ENCODE peak calls at places on chromosomes 13 and 19, in nine cellular contexts. Z is stomach, P is A549, U is tibial nerve, L is upper lobe of left lung, D is sigmoid colon, I is suprapubic skin, K is transverse colon, H is esophagus muscularis mucosa. O is an unnamed sample.

GRCh38 chr13:47420568-47420967 is 523.7 kb upstream of the HTR2A start:
- DNase-seq in Z (no peak), P (no peak), U (no peak), L (no peak), D (no peak), I (no peak), K (no peak), H (no peak), O (no peak)

GRCh38 chr19:42129399-42130253 is 2.6 kb downstream of the POU2F2 start:
- DNase-seq in Z (peak), P (no peak), U (no peak), L (peak), D (no peak), I (no peak), K (peak), H (no peak), O (no peak)

GRCh38 chr13:39665763-39666162 is 10.3 kb downstream of the COG6 start:
- DNase-seq in Z (no peak), P (no peak), U (no peak), L (no peak), D (no peak), I (no peak), K (no peak), H (no peak), O (no peak)

GRCh38 chr19:30722236-30722635 is 350.1 kb downstream of the ZNF536 start:
- DNase-seq in Z (no peak), P (no peak), U (no peak), L (no peak), D (no peak), I (no peak), K (no peak), H (no peak), O (no peak)

GRCh38 chr13:51978836-51979556 is 32.3 kb downstream of the ATP7B start:
- DNase-seq in Z (no peak), P (no peak), U (no peak), L (no peak), D (no peak), I (no peak), K (peak), H (no peak), O (no peak)

GRCh38 chr19:4061683-4062575 is 4.8 kb downstream of the ZBTB7A start:
- DNase-seq in Z (peak), P (no peak), U (no peak), L (peak), D (peak), I (no peak), K (peak), H (no peak), O (peak)

GRCh38 chr13:52695856-52696255 is 43.2 kb downstream of the SUGT1 start:
- DNase-seq in Z (no peak), P (no peak), U (no peak), L (no peak), D (no peak), I (no peak), K (no peak), H (no peak), O (no peak)

GRCh38 chr13:45713106-45713690 is 11.1 kb downstream of the CBY2 start:
- DNase-seq in Z (no peak), P (no peak), U (no peak), L (no peak), D (no peak), I (no peak), K (no peak), H (no peak), O (no peak)

GRCh38 chr13:87769445-87769844 is 98.3 kb downstream of the SLITRK5 start:
- DNase-seq in Z (no peak), P (no peak), U (no peak), L (no peak), D (no peak), I (no peak), K (no peak), H (no peak), O (no peak)

GRCh38 chr13:93172109-93172508 is 54.5 kb upstream of the GPC6 start:
- DNase-seq in Z (no peak), P (no peak), U (no peak), L (no peak), D (no peak), I (no peak), K (no peak), H (no peak), O (no peak)

GRCh38 chr13:30892966-30893365 is 13.1 kb upstream of the MEDAG start:
- DNase-seq in Z (no peak), P (peak), U (no peak), L (no peak), D (no peak), I (peak), K (no peak), H (no peak), O (no peak)

GRCh38 chr19:3868770-3869456 is at the start of gene ZFR2:
- DNase-seq in Z (no peak), P (peak), U (no peak), L (no peak), D (no peak), I (no peak), K (no peak), H (no peak), O (no peak)

GRCh38 chr19:49019242-49019932 is 2.5 kb upstream of the LHB start:
- DNase-seq in Z (peak), P (peak), U (no peak), L (peak), D (no peak), I (peak), K (peak), H (no peak), O (peak)

GRCh38 chr13:97855570-97855970 is 97.9 kb upstream of the IPO5 start:
- DNase-seq in Z (no peak), P (peak), U (no peak), L (peak), D (peak), I (no peak), K (peak), H (peak), O (no peak)

GRCh38 chr19:10408511-10409291 is 5.4 kb upstream of the CDC37 start:
- DNase-seq in Z (no peak), P (no peak), U (no peak), L (peak), D (no peak), I (no peak), K (peak), H (no peak), O (no peak)

GRCh38 chr13:49444517-49445395 is 682 bp downstream of the SETDB2 start:
- DNase-seq in Z (no peak), P (peak), U (no peak), L (peak), D (no peak), I (no peak), K (peak), H (no peak), O (no peak)

GRCh38 chr19:33394006-33394722 is 20.7 kb downstream of the CEBPG start:
- DNase-seq in Z (no peak), P (no peak), U (peak), L (peak), D (peak), I (no peak), K (no peak), H (no peak), O (no peak)

GRCh38 chr13:34103854-34104253 is 285.9 kb downstream of the RFC3 start:
- DNase-seq in Z (no peak), P (peak), U (no peak), L (no peak), D (no peak), I (no peak), K (no peak), H (no peak), O (no peak)

GRCh38 chr13:34294483-34295129 is 476.7 kb downstream of the RFC3 start:
- DNase-seq in Z (no peak), P (peak), U (no peak), L (no peak), D (no peak), I (no peak), K (no peak), H (no peak), O (no peak)

GRCh38 chr13:109191422-109191821 is 562.0 kb downstream of the MYO16 start:
- DNase-seq in Z (no peak), P (no peak), U (no peak), L (no peak), D (no peak), I (no peak), K (no peak), H (no peak), O (no peak)

GRCh38 chr19:56504581-56504980 is 3.1 kb upstream of the ZNF471 start:
- DNase-seq in Z (no peak), P (no peak), U (no peak), L (no peak), D (no peak), I (no peak), K (no peak), H (no peak), O (no peak)

GRCh38 chr19:16897572-16898056 is 8.8 kb downstream of the F2RL3 start:
- DNase-seq in Z (peak), P (no peak), U (no peak), L (no peak), D (no peak), I (no peak), K (peak), H (no peak), O (no peak)

GRCh38 chr13:46211521-46212351 is at the start of gene LRRC63:
- DNase-seq in Z (peak), P (peak), U (peak), L (peak), D (peak), I (peak), K (peak), H (no peak), O (peak)

GRCh38 chr19:49119411-49120324 is at the start of gene PPFIA3:
- DNase-seq in Z (peak), P (peak), U (peak), L (peak), D (peak), I (no peak), K (peak), H (no peak), O (peak)

GRCh38 chr13:48950507-48950886 is 25.2 kb upstream of the FNDC3A start:
- DNase-seq in Z (no peak), P (no peak), U (no peak), L (no peak), D (no peak), I (no peak), K (no peak), H (no peak), O (no peak)

GRCh38 chr13:41496420-41497234 is 39.3 kb downstream of the RGCC start:
- DNase-seq in Z (no peak), P (no peak), U (no peak), L (no peak), D (no peak), I (no peak), K (no peak), H (peak), O (no peak)

GRCh38 chr13:104286566-104287290 is 1220.5 kb upstream of the SLC10A2 start:
- DNase-seq in Z (no peak), P (no peak), U (no peak), L (no peak), D (no peak), I (no peak), K (no peak), H (no peak), O (no peak)

DNA sequence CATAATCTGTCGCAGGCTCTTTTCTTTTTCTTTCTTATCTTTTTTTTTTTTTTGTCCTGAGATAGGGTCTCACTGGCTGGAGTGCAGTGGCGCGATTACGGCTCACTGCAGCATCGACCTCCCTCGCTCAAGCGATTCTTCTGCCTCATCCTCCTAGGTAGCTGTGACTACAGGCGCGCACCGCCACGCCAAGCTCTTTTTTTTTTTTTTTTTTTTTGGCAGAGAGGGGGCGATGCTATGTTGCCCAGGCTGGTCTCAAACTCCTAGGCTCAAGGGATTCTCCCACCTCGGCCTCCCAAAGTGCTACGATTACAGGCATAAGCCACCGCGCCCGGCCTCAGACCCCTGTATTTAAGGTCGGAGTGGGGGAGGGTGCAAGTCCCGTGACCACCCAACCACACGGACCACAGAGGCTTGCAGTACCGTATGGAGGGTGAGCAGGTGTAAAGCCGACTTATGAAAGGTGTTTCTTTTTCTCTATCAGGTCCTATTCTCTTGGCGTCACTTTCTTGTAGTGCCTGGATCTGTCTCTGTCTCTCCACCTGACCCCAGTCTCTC is 2.0 kb downstream of the PHLDB3 start:
- DNase-seq in Z (no peak), P (no peak), U (no peak), L (no peak), D (no peak), I (no peak), K (no peak), H (no peak), O (no peak)
- TF ChIP-seq EP300 in Z (no peak), P (no peak), U (no peak), L (no peak), D (no peak), I (no peak), K (no peak), H (no peak), O (no peak)

GRCh38 chr19:918152-918437 is 962 bp downstream of the KISS1R start:
- DNase-seq in Z (no peak), P (no peak), U (no peak), L (no peak), D (no peak), I (no peak), K (no peak), H (no peak), O (no peak)

GRCh38 chr19:916645-917322 is 349 bp upstream of the KISS1R start:
- DNase-seq in Z (no peak), P (no peak), U (no peak), L (no peak), D (no peak), I (no peak), K (no peak), H (no peak), O (no peak)

GRCh38 chr19:919157-920050 is 2.3 kb downstream of the KISS1R start:
- DNase-seq in Z (no peak), P (no peak), U (no peak), L (no peak), D (no peak), I (no peak), K (no peak), H (no peak), O (no peak)

GRCh38 chr19:918481-919156 is 1.5 kb downstream of the KISS1R start:
- DNase-seq in Z (no peak), P (no peak), U (no peak), L (no peak), D (no peak), I (no peak), K (no peak), H (no peak), O (no peak)

GRCh38 chr19:917323-918151 is at the start of gene KISS1R:
- DNase-seq in Z (peak), P (peak), U (no peak), L (peak), D (no peak), I (no peak), K (no peak), H (no peak), O (no peak)
- TF ChIP-seq POLR2A in Z (no peak), P (no peak), U (no peak), L (no peak), D (no peak), I (no peak), K (no peak), H (no peak), O (no peak)

GRCh38 chr13:78586706-78587105 is 16.6 kb downstream of the POU4F1 start:
- DNase-seq in Z (no peak), P (no peak), U (no peak), L (no peak), D (no peak), I (no peak), K (no peak), H (no peak), O (no peak)
- TF ChIP-seq CTCF in Z (no peak), P (no peak), U (no peak), L (no peak), D (no peak), I (no peak), K (no peak), H (no peak), O (no peak)

GRCh38 chr19:7226749-7227148 is 67.5 kb downstream of the INSR start:
- DNase-seq in Z (no peak), P (no peak), U (no peak), L (no peak), D (no peak), I (no peak), K (no peak), H (no peak), O (no peak)

GRCh38 chr19:7229735-7230134 is 64.5 kb downstream of the INSR start:
- DNase-seq in Z (no peak), P (no peak), U (no peak), L (no peak), D (no peak), I (no peak), K (no peak), H (no peak), O (no peak)

GRCh38 chr19:7228935-7229541 is 65.2 kb downstream of the INSR start:
- DNase-seq in Z (no peak), P (no peak), U (no peak), L (no peak), D (no peak), I (no peak), K (no peak), H (no peak), O (no peak)

GRCh38 chr19:7227735-7228134 is 66.5 kb downstream of the INSR start:
- DNase-seq in Z (no peak), P (no peak), U (no peak), L (no peak), D (no peak), I (no peak), K (no peak), H (no peak), O (no peak)

DNA sequence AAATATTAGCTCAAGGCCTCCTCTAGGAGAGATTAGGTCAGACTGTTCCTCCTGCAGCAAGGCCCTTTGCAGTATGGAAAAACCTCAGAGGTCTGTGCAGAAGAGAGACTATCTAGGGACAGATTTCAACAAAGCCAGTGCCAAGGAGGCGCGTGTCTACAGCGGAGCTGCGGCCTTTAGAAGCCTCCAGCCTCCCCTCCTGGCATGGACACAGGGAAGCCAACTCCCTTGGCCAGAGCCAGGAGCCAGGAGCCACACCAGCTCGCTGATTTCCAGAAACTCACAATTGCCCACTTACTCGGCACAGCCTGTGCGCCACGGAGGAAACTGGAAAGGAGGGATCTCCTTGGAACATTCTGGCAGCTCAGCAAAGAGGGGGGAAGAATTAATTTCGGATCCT is 63.4 kb downstream of the INSR start:
- DNase-seq in Z (peak), P (no peak), U (no peak), L (no peak), D (peak), I (no peak), K (no peak), H (no peak), O (peak)
- TF ChIP-seq EP300 in Z (no peak), P (no peak), U (no peak), L (no peak), D (peak), I (no peak), K (no peak), H (no peak), O (no peak)

DNA sequence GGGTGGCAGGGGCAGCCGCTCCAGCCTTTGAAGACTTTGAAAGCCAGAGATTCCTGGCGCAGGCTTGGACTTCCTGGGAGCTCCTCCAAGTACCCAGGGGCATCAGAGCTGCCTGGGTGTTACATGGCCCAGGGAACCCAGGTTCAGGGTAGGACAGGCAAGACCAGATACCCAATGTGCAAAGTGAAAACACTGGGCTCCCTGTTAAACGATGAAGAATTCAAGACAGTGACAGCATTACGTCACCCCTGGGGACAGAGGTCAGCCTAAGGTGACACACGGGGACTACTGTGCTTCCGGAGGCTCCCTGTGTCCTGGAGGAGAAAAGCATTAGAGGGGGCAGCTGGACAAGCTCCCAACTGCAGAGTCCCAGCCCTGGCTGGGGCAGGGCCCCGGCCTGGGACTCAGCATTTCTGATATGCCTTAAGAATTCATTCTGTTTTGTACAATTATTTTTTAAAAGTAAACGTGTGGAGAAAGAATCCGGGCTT is 5.7 kb downstream of the ARRDC2 start:
- DNase-seq in Z (no peak), P (no peak), U (no peak), L (no peak), D (no peak), I (no peak), K (no peak), H (no peak), O (no peak)
- TF ChIP-seq POLR2A in Z (no peak), P (no peak), U (no peak), L (no peak), D (no peak), I (no peak), K (no peak), H (no peak), O (no peak)

GRCh38 chr13:113633485-113633873 is 24.5 kb downstream of the ATP4B start:
- DNase-seq in Z (no peak), P (no peak), U (no peak), L (no peak), D (peak), I (peak), K (no peak), H (no peak), O (no peak)

GRCh38 chr13:113636266-113636963 is 21.6 kb downstream of the ATP4B start:
- DNase-seq in Z (no peak), P (no peak), U (no peak), L (peak), D (peak), I (peak), K (no peak), H (no peak), O (peak)

GRCh38 chr13:113634279-113635047 is 23.5 kb downstream of the ATP4B start:
- DNase-seq in Z (no peak), P (no peak), U (no peak), L (no peak), D (peak), I (peak), K (no peak), H (no peak), O (no peak)

GRCh38 chr13:113635709-113636108 is 22.3 kb downstream of the ATP4B start:
- DNase-seq in Z (no peak), P (no peak), U (no peak), L (no peak), D (peak), I (peak), K (no peak), H (no peak), O (no peak)

GRCh38 chr13:113635048-113635420 is 23.0 kb downstream of the ATP4B start:
- DNase-seq in Z (no peak), P (no peak), U (no peak), L (no peak), D (no peak), I (peak), K (no peak), H (no peak), O (no peak)
- TF ChIP-seq CTCF in Z (no peak), P (no peak), U (no peak), L (no peak), D (no peak), I (no peak), K (no peak), H (no peak), O (no peak)

O was measured in ovary.